ENCODE peak calls at places on chromosomes 4 and X, in five cellular contexts. One of them, this sample, is unnamed.

GRCh38 chrX:47169726-47170515 is 23.7 kb upstream of the UBA1 start:
- DNase-seq in stimulated activated CD4-positive, alpha-beta T cell treated with anti-CD3 and anti-CD28 coated beads, Interleukin-4, amount 100 ng/mL, for 1 hour: no peak
- DNase-seq in NCI-H1092: no peak
- DNase-seq in T follicular helper cell: no peak
- DNase-seq in activated CD4-positive, alpha-beta T cell treated with anti-CD3 and anti-CD28 coated beads, Interleukin-2, amount 50 U/mL, for 4 hours: no peak
- DNase-seq in this sample: no peak

GRCh38 chrX:19990519-19991349 is at the start of gene BCLAF3:
- DNase-seq in stimulated activated CD4-positive, alpha-beta T cell treated with anti-CD3 and anti-CD28 coated beads, Interleukin-4, amount 100 ng/mL, for 1 hour: peak
- DNase-seq in NCI-H1092: peak
- DNase-seq in T follicular helper cell: peak
- DNase-seq in activated CD4-positive, alpha-beta T cell treated with anti-CD3 and anti-CD28 coated beads, Interleukin-2, amount 50 U/mL, for 4 hours: peak
- DNase-seq in this sample: peak

GRCh38 chr4:75834095-75834771 is 68.0 kb downstream of the PPEF2 start:
- DNase-seq in T follicular helper cell: no peak
- DNase-seq in NCI-H1092: no peak
- DNase-seq in stimulated activated CD4-positive, alpha-beta T cell treated with anti-CD3 and anti-CD28 coated beads, Interleukin-4, amount 100 ng/mL, for 1 hour: no peak
- DNase-seq in activated CD4-positive, alpha-beta T cell treated with anti-CD3 and anti-CD28 coated beads, Interleukin-2, amount 50 U/mL, for 4 hours: no peak
- DNase-seq in this sample: no peak

GRCh38 chrX:149060921-149061320 is 444.2 kb downstream of the IDS start:
- DNase-seq in activated CD4-positive, alpha-beta T cell treated with anti-CD3 and anti-CD28 coated beads, Interleukin-2, amount 50 U/mL, for 4 hours: no peak
- DNase-seq in T follicular helper cell: no peak
- DNase-seq in NCI-H1092: no peak
- DNase-seq in stimulated activated CD4-positive, alpha-beta T cell treated with anti-CD3 and anti-CD28 coated beads, Interleukin-4, amount 100 ng/mL, for 1 hour: no peak
- DNase-seq in this sample: no peak

GRCh38 chr4:2040391-2041233 is 18.5 kb upstream of the NAT8L start:
- DNase-seq in T follicular helper cell: no peak
- DNase-seq in activated CD4-positive, alpha-beta T cell treated with anti-CD3 and anti-CD28 coated beads, Interleukin-2, amount 50 U/mL, for 4 hours: no peak
- DNase-seq in NCI-H1092: no peak
- DNase-seq in stimulated activated CD4-positive, alpha-beta T cell treated with anti-CD3 and anti-CD28 coated beads, Interleukin-4, amount 100 ng/mL, for 1 hour: no peak
- DNase-seq in this sample: no peak

GRCh38 chrX:926070-926469 is 286.4 kb downstream of the CRLF2 start:
- DNase-seq in activated CD4-positive, alpha-beta T cell treated with anti-CD3 and anti-CD28 coated beads, Interleukin-2, amount 50 U/mL, for 4 hours: no peak
- DNase-seq in T follicular helper cell: no peak
- DNase-seq in NCI-H1092: no peak
- DNase-seq in stimulated activated CD4-positive, alpha-beta T cell treated with anti-CD3 and anti-CD28 coated beads, Interleukin-4, amount 100 ng/mL, for 1 hour: no peak
- DNase-seq in this sample: no peak

GRCh38 chr4:575281-576141 is 584 bp downstream of the TMEM271 start:
- DNase-seq in NCI-H1092: peak
- DNase-seq in activated CD4-positive, alpha-beta T cell treated with anti-CD3 and anti-CD28 coated beads, Interleukin-2, amount 50 U/mL, for 4 hours: no peak
- DNase-seq in T follicular helper cell: no peak
- DNase-seq in stimulated activated CD4-positive, alpha-beta T cell treated with anti-CD3 and anti-CD28 coated beads, Interleukin-4, amount 100 ng/mL, for 1 hour: peak
- DNase-seq in this sample: no peak

GRCh38 chr4:185278716-185279115 is 69.3 kb downstream of the SNX25 start:
- DNase-seq in stimulated activated CD4-positive, alpha-beta T cell treated with anti-CD3 and anti-CD28 coated beads, Interleukin-4, amount 100 ng/mL, for 1 hour: no peak
- DNase-seq in T follicular helper cell: no peak
- DNase-seq in NCI-H1092: no peak
- DNase-seq in activated CD4-positive, alpha-beta T cell treated with anti-CD3 and anti-CD28 coated beads, Interleukin-2, amount 50 U/mL, for 4 hours: no peak
- DNase-seq in this sample: no peak

GRCh38 chr4:47534772-47535171 is 49.7 kb downstream of the ATP10D start:
- DNase-seq in activated CD4-positive, alpha-beta T cell treated with anti-CD3 and anti-CD28 coated beads, Interleukin-2, amount 50 U/mL, for 4 hours: no peak
- DNase-seq in T follicular helper cell: no peak
- DNase-seq in stimulated activated CD4-positive, alpha-beta T cell treated with anti-CD3 and anti-CD28 coated beads, Interleukin-4, amount 100 ng/mL, for 1 hour: no peak
- DNase-seq in NCI-H1092: no peak
- DNase-seq in this sample: no peak

GRCh38 chr4:41727861-41728570 is 20.5 kb downstream of the PHOX2B start:
- DNase-seq in NCI-H1092: no peak
- DNase-seq in activated CD4-positive, alpha-beta T cell treated with anti-CD3 and anti-CD28 coated beads, Interleukin-2, amount 50 U/mL, for 4 hours: no peak
- DNase-seq in T follicular helper cell: no peak
- DNase-seq in stimulated activated CD4-positive, alpha-beta T cell treated with anti-CD3 and anti-CD28 coated beads, Interleukin-4, amount 100 ng/mL, for 1 hour: no peak
- DNase-seq in this sample: no peak

GRCh38 chr4:167956676-167957075 is 135.7 kb upstream of the ANXA10 start:
- DNase-seq in activated CD4-positive, alpha-beta T cell treated with anti-CD3 and anti-CD28 coated beads, Interleukin-2, amount 50 U/mL, for 4 hours: no peak
- DNase-seq in stimulated activated CD4-positive, alpha-beta T cell treated with anti-CD3 and anti-CD28 coated beads, Interleukin-4, amount 100 ng/mL, for 1 hour: no peak
- DNase-seq in NCI-H1092: no peak
- DNase-seq in T follicular helper cell: no peak
- DNase-seq in this sample: no peak

GRCh38 chrX:100409316-100410082 is 574 bp downstream of the PCDH19 start:
- DNase-seq in stimulated activated CD4-positive, alpha-beta T cell treated with anti-CD3 and anti-CD28 coated beads, Interleukin-4, amount 100 ng/mL, for 1 hour: no peak
- DNase-seq in T follicular helper cell: no peak
- DNase-seq in activated CD4-positive, alpha-beta T cell treated with anti-CD3 and anti-CD28 coated beads, Interleukin-2, amount 50 U/mL, for 4 hours: no peak
- DNase-seq in NCI-H1092: no peak
- DNase-seq in this sample: no peak

GRCh38 chrX:132119821-132120220 is 8.0 kb downstream of the FRMD7 start:
- DNase-seq in activated CD4-positive, alpha-beta T cell treated with anti-CD3 and anti-CD28 coated beads, Interleukin-2, amount 50 U/mL, for 4 hours: no peak
- DNase-seq in NCI-H1092: no peak
- DNase-seq in stimulated activated CD4-positive, alpha-beta T cell treated with anti-CD3 and anti-CD28 coated beads, Interleukin-4, amount 100 ng/mL, for 1 hour: no peak
- DNase-seq in T follicular helper cell: no peak
- DNase-seq in this sample: no peak

GRCh38 chr4:107699466-107700206 is 20.4 kb downstream of the PAPSS1 start:
- DNase-seq in NCI-H1092: no peak
- DNase-seq in stimulated activated CD4-positive, alpha-beta T cell treated with anti-CD3 and anti-CD28 coated beads, Interleukin-4, amount 100 ng/mL, for 1 hour: no peak
- DNase-seq in activated CD4-positive, alpha-beta T cell treated with anti-CD3 and anti-CD28 coated beads, Interleukin-2, amount 50 U/mL, for 4 hours: no peak
- DNase-seq in T follicular helper cell: no peak
- DNase-seq in this sample: no peak

GRCh38 chrX:130173190-130173895 is 1.6 kb downstream of the RAB33A start:
- DNase-seq in stimulated activated CD4-positive, alpha-beta T cell treated with anti-CD3 and anti-CD28 coated beads, Interleukin-4, amount 100 ng/mL, for 1 hour: peak
- DNase-seq in NCI-H1092: no peak
- DNase-seq in activated CD4-positive, alpha-beta T cell treated with anti-CD3 and anti-CD28 coated beads, Interleukin-2, amount 50 U/mL, for 4 hours: no peak
- DNase-seq in T follicular helper cell: no peak
- DNase-seq in this sample: no peak

GRCh38 chrX:8988456-8988855 is 45.5 kb downstream of the FAM9B start:
- DNase-seq in T follicular helper cell: no peak
- DNase-seq in activated CD4-positive, alpha-beta T cell treated with anti-CD3 and anti-CD28 coated beads, Interleukin-2, amount 50 U/mL, for 4 hours: peak
- DNase-seq in stimulated activated CD4-positive, alpha-beta T cell treated with anti-CD3 and anti-CD28 coated beads, Interleukin-4, amount 100 ng/mL, for 1 hour: peak
- DNase-seq in NCI-H1092: no peak
- DNase-seq in this sample: no peak

GRCh38 chrX:30308263-30309138 is 689 bp downstream of the NR0B1 start:
- DNase-seq in activated CD4-positive, alpha-beta T cell treated with anti-CD3 and anti-CD28 coated beads, Interleukin-2, amount 50 U/mL, for 4 hours: no peak
- DNase-seq in NCI-H1092: peak
- DNase-seq in stimulated activated CD4-positive, alpha-beta T cell treated with anti-CD3 and anti-CD28 coated beads, Interleukin-4, amount 100 ng/mL, for 1 hour: no peak
- DNase-seq in T follicular helper cell: no peak
- DNase-seq in this sample: no peak

GRCh38 chr4:114364857-114365256 is 233.8 kb upstream of the UGT8 start:
- DNase-seq in T follicular helper cell: no peak
- DNase-seq in NCI-H1092: no peak
- DNase-seq in stimulated activated CD4-positive, alpha-beta T cell treated with anti-CD3 and anti-CD28 coated beads, Interleukin-4, amount 100 ng/mL, for 1 hour: no peak
- DNase-seq in activated CD4-positive, alpha-beta T cell treated with anti-CD3 and anti-CD28 coated beads, Interleukin-2, amount 50 U/mL, for 4 hours: no peak
- DNase-seq in this sample: no peak

GRCh38 chrX:136162827-136163427 is 15.6 kb downstream of the FHL1 start:
- DNase-seq in NCI-H1092: no peak
- DNase-seq in stimulated activated CD4-positive, alpha-beta T cell treated with anti-CD3 and anti-CD28 coated beads, Interleukin-4, amount 100 ng/mL, for 1 hour: peak
- DNase-seq in T follicular helper cell: peak
- DNase-seq in activated CD4-positive, alpha-beta T cell treated with anti-CD3 and anti-CD28 coated beads, Interleukin-2, amount 50 U/mL, for 4 hours: peak
- DNase-seq in this sample: no peak

GRCh38 chr4:23952258-23952657 is 62.4 kb upstream of the PPARGC1A start:
- DNase-seq in activated CD4-positive, alpha-beta T cell treated with anti-CD3 and anti-CD28 coated beads, Interleukin-2, amount 50 U/mL, for 4 hours: no peak
- DNase-seq in NCI-H1092: no peak
- DNase-seq in T follicular helper cell: no peak
- DNase-seq in stimulated activated CD4-positive, alpha-beta T cell treated with anti-CD3 and anti-CD28 coated beads, Interleukin-4, amount 100 ng/mL, for 1 hour: no peak
- DNase-seq in this sample: no peak

GRCh38 chr4:107683873-107684272 is 36.2 kb downstream of the PAPSS1 start:
- DNase-seq in NCI-H1092: no peak
- DNase-seq in stimulated activated CD4-positive, alpha-beta T cell treated with anti-CD3 and anti-CD28 coated beads, Interleukin-4, amount 100 ng/mL, for 1 hour: no peak
- DNase-seq in activated CD4-positive, alpha-beta T cell treated with anti-CD3 and anti-CD28 coated beads, Interleukin-2, amount 50 U/mL, for 4 hours: no peak
- DNase-seq in T follicular helper cell: no peak
- DNase-seq in this sample: no peak

GRCh38 chr4:148447672-148448071 is 5.5 kb upstream of the NR3C2 start:
- DNase-seq in activated CD4-positive, alpha-beta T cell treated with anti-CD3 and anti-CD28 coated beads, Interleukin-2, amount 50 U/mL, for 4 hours: peak
- DNase-seq in T follicular helper cell: peak
- DNase-seq in NCI-H1092: no peak
- DNase-seq in stimulated activated CD4-positive, alpha-beta T cell treated with anti-CD3 and anti-CD28 coated beads, Interleukin-4, amount 100 ng/mL, for 1 hour: no peak
- DNase-seq in this sample: no peak

GRCh38 chrX:11367609-11368430 is 74.6 kb downstream of the AMELX start:
- DNase-seq in T follicular helper cell: no peak
- DNase-seq in stimulated activated CD4-positive, alpha-beta T cell treated with anti-CD3 and anti-CD28 coated beads, Interleukin-4, amount 100 ng/mL, for 1 hour: no peak
- DNase-seq in NCI-H1092: no peak
- DNase-seq in activated CD4-positive, alpha-beta T cell treated with anti-CD3 and anti-CD28 coated beads, Interleukin-2, amount 50 U/mL, for 4 hours: no peak
- DNase-seq in this sample: no peak

GRCh38 chrX:69015156-69015555 is 150.1 kb downstream of the PJA1 start:
- DNase-seq in activated CD4-positive, alpha-beta T cell treated with anti-CD3 and anti-CD28 coated beads, Interleukin-2, amount 50 U/mL, for 4 hours: no peak
- DNase-seq in stimulated activated CD4-positive, alpha-beta T cell treated with anti-CD3 and anti-CD28 coated beads, Interleukin-4, amount 100 ng/mL, for 1 hour: no peak
- DNase-seq in T follicular helper cell: no peak
- DNase-seq in NCI-H1092: no peak
- DNase-seq in this sample: no peak

GRCh38 chr4:93658443-93658842 is 170.1 kb upstream of the ATOH1 start:
- DNase-seq in NCI-H1092: no peak
- DNase-seq in T follicular helper cell: no peak
- DNase-seq in activated CD4-positive, alpha-beta T cell treated with anti-CD3 and anti-CD28 coated beads, Interleukin-2, amount 50 U/mL, for 4 hours: no peak
- DNase-seq in stimulated activated CD4-positive, alpha-beta T cell treated with anti-CD3 and anti-CD28 coated beads, Interleukin-4, amount 100 ng/mL, for 1 hour: no peak
- DNase-seq in this sample: no peak

This sample was measured in NCI-H2171.